ENCODE peak calls at places on chromosomes 16 and 17, in eight cellular contexts. V is Calu3, G is coronary artery, L is AG09309, M is transverse colon, T is omental fat pad, I is esophagus muscularis mucosa, E is stomach. K is an unnamed sample.

GRCh38 chr17:19445105-19445504 is 34.1 kb downstream of the RNF112 start:
- DNase-seq in G (no peak), M (no peak), T (no peak), L (no peak), E (no peak), I (no peak), V (no peak), K (no peak)

GRCh38 chr17:29219378-29220047 is 27.1 kb upstream of the CRYBA1 start:
- DNase-seq in L (peak), V (peak), T (peak), M (peak), E (peak), I (no peak), G (peak), K (peak)

GRCh38 chr16:11964761-11965539 is at the start of gene TNFRSF17:
- DNase-seq in G (no peak), T (no peak), M (peak), L (no peak), V (no peak), I (no peak), E (no peak), K (no peak)

GRCh38 chr16:58345574-58346354 is 46.5 kb upstream of the GINS3 start:
- DNase-seq in T (no peak), L (no peak), G (no peak), I (no peak), E (no peak), M (no peak), V (no peak), K (no peak)

GRCh38 chr16:12059216-12059769 is 82.8 kb downstream of the SNX29 start:
- DNase-seq in M (no peak), E (no peak), V (no peak), G (no peak), T (no peak), L (no peak), I (no peak), K (no peak)

GRCh38 chr17:15884731-15885130 is 60.2 kb upstream of the ADORA2B start:
- DNase-seq in L (no peak), M (no peak), V (no peak), G (no peak), I (no peak), T (no peak), E (no peak), K (no peak)

GRCh38 chr16:15521758-15522509 is 87.5 kb downstream of the BMERB1 start:
- DNase-seq in E (no peak), V (no peak), G (no peak), T (no peak), L (no peak), I (no peak), M (no peak), K (no peak)

GRCh38 chr16:26365555-26365954 is 673.8 kb downstream of the HS3ST4 start:
- DNase-seq in M (no peak), I (no peak), V (no peak), T (no peak), G (no peak), L (no peak), E (no peak), K (no peak)

GRCh38 chr17:17745476-17746455 is 64.5 kb downstream of the RAI1 start:
- DNase-seq in L (no peak), V (no peak), E (no peak), T (no peak), G (no peak), M (no peak), I (no peak), K (no peak)

GRCh38 chr17:77312786-77313599 is 172.2 kb downstream of the SEC14L1 start:
- DNase-seq in T (no peak), L (no peak), M (peak), E (peak), V (no peak), I (no peak), G (peak), K (peak)

GRCh38 chr16:28186752-28187151 is 25.0 kb downstream of the XPO6 start:
- DNase-seq in L (no peak), V (no peak), T (no peak), G (no peak), E (no peak), I (no peak), M (no peak), K (no peak)

GRCh38 chr16:88803264-88803987 is at the start of gene CDT1:
- DNase-seq in I (no peak), L (no peak), V (peak), T (no peak), M (peak), E (peak), G (no peak), K (peak)

GRCh38 chr17:7041607-7042506 is 2.0 kb downstream of the SLC16A11 start:
- DNase-seq in M (no peak), G (no peak), I (no peak), E (no peak), V (no peak), T (no peak), L (no peak), K (no peak)

GRCh38 chr16:21203155-21203797 is 8.1 kb downstream of the ZP2 start:
- DNase-seq in M (no peak), G (no peak), E (no peak), L (no peak), I (no peak), V (no peak), T (no peak), K (no peak)

GRCh38 chr16:17318200-17318599 is 152.6 kb downstream of the XYLT1 start:
- DNase-seq in G (no peak), T (no peak), L (no peak), E (no peak), V (no peak), I (no peak), M (no peak), K (no peak)

GRCh38 chr16:67731071-67731810 is 12.1 kb upstream of the GFOD2 start:
- DNase-seq in V (no peak), T (no peak), E (no peak), L (no peak), M (no peak), I (no peak), G (no peak), K (no peak)

GRCh38 chr17:76273435-76273921 is 8.3 kb downstream of the UBALD2 start:
- DNase-seq in E (no peak), V (no peak), I (no peak), M (no peak), G (no peak), L (no peak), T (no peak), K (no peak)

DNA sequence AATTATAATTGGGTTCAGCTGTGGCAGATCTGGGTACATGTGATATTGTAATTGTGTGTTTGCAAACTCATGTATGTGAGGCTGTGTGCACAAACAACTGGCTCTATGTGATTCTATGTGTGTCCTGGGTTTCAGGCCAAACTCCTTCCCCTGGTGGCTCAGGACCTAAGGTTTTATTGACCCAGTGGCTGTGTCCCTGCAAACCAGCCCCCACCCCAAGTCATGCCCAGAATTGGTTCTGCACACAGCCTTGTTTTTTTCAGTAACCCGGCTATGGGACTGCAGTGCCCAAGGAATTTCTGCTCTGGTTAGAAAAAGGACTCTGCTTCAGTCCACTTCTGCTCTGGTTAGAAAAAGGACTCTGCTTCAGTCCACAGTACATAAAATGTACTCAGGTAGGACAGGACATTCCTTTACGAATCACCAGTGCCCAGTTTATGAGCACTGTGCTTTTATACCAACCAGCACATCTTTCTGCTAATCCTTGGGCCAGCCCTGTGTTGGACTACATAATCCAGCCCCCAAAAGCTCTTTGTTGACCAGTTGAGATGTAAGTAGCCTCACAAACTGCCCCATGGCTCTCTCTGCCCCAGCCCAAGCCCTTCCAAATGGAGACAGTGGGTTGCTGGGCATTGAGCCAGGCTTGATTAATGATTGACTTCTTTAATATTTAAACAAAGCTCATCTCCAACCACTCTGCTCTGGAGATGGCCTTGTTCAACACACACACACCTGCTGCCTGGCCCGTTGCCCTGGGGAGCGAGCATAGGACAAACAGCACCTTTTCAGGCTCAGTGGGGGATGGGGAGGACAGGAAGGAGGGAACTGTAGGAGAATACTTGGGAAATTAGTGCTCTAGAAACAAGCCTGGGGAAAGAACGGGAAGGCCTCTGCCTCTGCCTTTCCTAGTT is 2.9 kb upstream of the KCNH6 start:
- DNase-seq in M (peak), G (no peak), E (no peak), I (no peak), T (no peak), L (no peak), V (no peak), K (no peak)
- TF ChIP-seq CTCF in M (no peak), G (no peak), E (no peak), I (no peak), T (no peak), L (no peak), V (no peak), K (no peak)

DNA sequence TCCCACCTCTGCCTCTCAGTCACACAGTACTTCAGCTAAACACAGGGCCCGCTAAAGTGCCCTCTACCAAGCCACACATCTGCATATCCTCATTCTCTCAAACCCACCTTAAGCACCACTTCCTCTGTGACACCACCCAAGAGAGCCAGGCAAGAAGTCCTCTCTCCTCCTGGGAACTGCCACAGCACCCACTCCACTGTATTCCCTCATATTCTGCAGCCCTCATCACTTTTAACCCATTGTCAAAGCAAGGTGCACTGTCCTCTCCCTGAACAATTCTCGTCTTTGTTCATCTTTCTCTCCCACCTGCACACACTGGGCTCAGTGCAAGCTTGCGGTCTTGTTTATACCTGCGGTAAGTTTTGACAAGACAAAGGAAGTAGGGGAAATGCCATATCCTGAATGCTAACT is 13.6 kb downstream of the CHD9 start:
- DNase-seq in G (no peak), M (peak), I (no peak), V (no peak), E (no peak), L (no peak), T (no peak), K (no peak)
- TF ChIP-seq CTCF in G (no peak), M (no peak), I (no peak), V (no peak), E (no peak), L (no peak), T (no peak), K (no peak)

DNA sequence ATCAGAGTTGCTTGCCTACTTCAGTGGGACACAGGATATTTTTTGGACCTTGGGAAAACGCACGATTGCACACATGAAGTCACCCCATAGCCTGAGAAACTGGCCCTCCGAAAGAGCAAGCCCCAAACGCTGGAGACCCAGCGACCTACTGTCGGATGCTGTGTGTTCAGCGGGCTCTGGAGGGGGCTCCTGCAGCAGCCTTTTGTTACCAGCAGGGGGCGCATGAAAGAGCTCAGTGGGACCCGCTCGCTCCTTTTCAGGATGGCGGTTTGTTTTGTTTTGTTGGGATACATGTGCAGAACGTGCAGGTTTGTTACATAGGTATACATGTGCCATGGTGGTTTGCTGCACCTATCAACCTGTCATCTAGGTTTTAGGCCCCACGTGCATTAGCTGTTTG is 28.4 kb downstream of the MYH3 start:
- DNase-seq in E (no peak), V (no peak), I (no peak), L (no peak), G (no peak), T (no peak), M (no peak), K (no peak)
- TF ChIP-seq CTCF in E (no peak), V (no peak), I (no peak), L (peak), G (no peak), T (no peak), M (no peak), K (peak)

GRCh38 chr17:34894971-34895370 is 66.3 kb downstream of the CCT6B start:
- DNase-seq in E (no peak), V (no peak), G (no peak), L (no peak), M (no peak), I (no peak), T (no peak), K (no peak)

GRCh38 chr17:34895388-34895787 is 65.9 kb downstream of the CCT6B start:
- DNase-seq in L (no peak), M (no peak), G (no peak), V (no peak), E (no peak), I (no peak), T (no peak), K (no peak)

DNA sequence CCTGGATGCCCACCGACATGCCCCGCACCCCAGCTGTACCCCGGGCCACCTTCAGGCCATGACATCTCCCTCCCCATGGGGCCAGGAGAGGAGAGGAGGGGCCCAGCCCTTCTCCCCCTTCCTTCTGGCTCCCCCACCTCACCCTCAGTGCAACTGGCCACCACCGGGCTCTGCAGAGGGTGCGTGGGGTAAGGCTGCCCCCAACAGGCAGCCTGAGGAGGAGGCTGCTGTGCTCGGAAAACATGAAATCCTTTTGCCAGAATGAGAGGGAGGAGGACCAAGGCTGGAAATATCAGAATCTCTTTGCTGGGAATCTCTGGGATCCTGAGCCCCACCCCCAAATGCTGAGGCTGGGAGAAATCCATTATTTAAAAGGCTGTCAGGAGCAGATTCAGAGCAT is 68.4 kb downstream of the CCT6B start:
- DNase-seq in V (peak), L (no peak), T (no peak), I (no peak), M (no peak), G (no peak), E (no peak), K (no peak)
- TF ChIP-seq CTCF in V (peak), L (peak), T (no peak), I (no peak), M (no peak), G (no peak), E (no peak), K (peak)

DNA sequence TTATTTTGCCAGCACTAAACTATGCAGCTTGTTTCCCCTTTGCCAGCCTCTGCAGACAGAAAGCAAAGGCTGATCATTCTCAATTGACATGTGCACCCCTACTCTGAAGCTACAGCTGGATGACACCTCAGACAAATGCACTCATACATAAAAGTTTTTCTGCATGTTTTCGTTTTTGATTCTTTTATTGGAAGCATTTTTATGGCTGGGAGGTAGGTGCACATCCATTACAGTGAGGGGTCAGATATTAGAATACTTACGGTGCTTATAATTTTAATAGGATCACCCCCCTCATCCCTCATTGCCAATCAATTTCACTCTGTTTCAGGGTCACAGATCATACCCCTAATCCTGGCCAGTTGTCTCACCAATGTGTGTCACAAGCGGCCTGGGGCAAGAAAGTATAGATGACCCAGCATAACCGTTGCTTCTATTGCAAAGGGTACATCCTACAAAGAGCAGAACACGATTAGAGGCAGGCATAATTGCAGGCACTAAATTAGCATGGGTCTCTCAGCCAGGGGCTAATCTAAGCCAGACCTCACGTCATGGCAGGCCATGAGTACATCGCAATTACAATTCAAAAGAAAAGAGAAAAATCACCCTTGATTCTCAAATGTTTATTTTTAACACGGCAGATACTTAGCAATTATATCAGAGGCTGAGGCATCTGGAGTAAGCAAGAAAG is 89.5 kb upstream of the SOX9 start:
- DNase-seq in E (no peak), G (no peak), T (no peak), I (no peak), V (no peak), L (no peak), M (no peak), K (no peak)
- TF ChIP-seq CTCF in E (no peak), G (no peak), T (no peak), I (no peak), V (no peak), L (no peak), M (no peak), K (no peak)

GRCh38 chr16:72174726-72175125 is 2.8 kb upstream of the PMFBP1 start:
- DNase-seq in E (no peak), V (no peak), I (no peak), L (no peak), M (no peak), G (no peak), T (no peak), K (no peak)
- TF ChIP-seq CTCF in E (no peak), V (no peak), I (no peak), L (no peak), M (no peak), G (no peak), T (no peak), K (no peak)

GRCh38 chr17:79927136-79927661 is 88.0 kb upstream of the CBX4 start:
- DNase-seq in M (no peak), G (no peak), I (no peak), E (no peak), V (no peak), L (no peak), T (no peak), K (no peak)

GRCh38 chr17:79928502-79929256 is 89.4 kb upstream of the CBX4 start:
- DNase-seq in L (no peak), I (no peak), V (no peak), E (no peak), M (no peak), T (no peak), G (no peak), K (no peak)

GRCh38 chr17:79926308-79927135 is 87.3 kb upstream of the CBX4 start:
- DNase-seq in I (no peak), L (no peak), V (no peak), E (no peak), G (no peak), T (no peak), M (no peak), K (peak)

GRCh38 chr17:79929257-79930076 is 90.2 kb upstream of the CBX4 start:
- DNase-seq in V (no peak), M (no peak), E (no peak), G (no peak), L (no peak), T (no peak), I (no peak), K (no peak)

GRCh38 chr17:79927688-79928501 is 88.7 kb upstream of the CBX4 start:
- DNase-seq in M (no peak), T (no peak), I (no peak), V (no peak), G (no peak), E (no peak), L (no peak), K (no peak)
- TF ChIP-seq CTCF in M (no peak), T (no peak), I (no peak), V (no peak), G (no peak), E (no peak), L (no peak), K (no peak)

GRCh38 chr17:47324224-47325020 is 667 bp downstream of the EFCAB13 start:
- DNase-seq in T (peak), L (no peak), M (peak), I (peak), E (peak), V (peak), G (peak), K (peak)

GRCh38 chr17:47318197-47318918 is 5.4 kb upstream of the EFCAB13 start:
- DNase-seq in M (no peak), V (no peak), I (no peak), G (no peak), E (no peak), L (no peak), T (no peak), K (no peak)

GRCh38 chr17:47320879-47321502 is 2.8 kb upstream of the EFCAB13 start:
- DNase-seq in V (no peak), M (no peak), L (no peak), E (no peak), G (no peak), I (no peak), T (no peak), K (no peak)

GRCh38 chr17:47325176-47325575 is 1.4 kb downstream of the EFCAB13 start:
- DNase-seq in V (no peak), G (no peak), L (no peak), T (no peak), I (no peak), E (no peak), M (no peak), K (no peak)

DNA sequence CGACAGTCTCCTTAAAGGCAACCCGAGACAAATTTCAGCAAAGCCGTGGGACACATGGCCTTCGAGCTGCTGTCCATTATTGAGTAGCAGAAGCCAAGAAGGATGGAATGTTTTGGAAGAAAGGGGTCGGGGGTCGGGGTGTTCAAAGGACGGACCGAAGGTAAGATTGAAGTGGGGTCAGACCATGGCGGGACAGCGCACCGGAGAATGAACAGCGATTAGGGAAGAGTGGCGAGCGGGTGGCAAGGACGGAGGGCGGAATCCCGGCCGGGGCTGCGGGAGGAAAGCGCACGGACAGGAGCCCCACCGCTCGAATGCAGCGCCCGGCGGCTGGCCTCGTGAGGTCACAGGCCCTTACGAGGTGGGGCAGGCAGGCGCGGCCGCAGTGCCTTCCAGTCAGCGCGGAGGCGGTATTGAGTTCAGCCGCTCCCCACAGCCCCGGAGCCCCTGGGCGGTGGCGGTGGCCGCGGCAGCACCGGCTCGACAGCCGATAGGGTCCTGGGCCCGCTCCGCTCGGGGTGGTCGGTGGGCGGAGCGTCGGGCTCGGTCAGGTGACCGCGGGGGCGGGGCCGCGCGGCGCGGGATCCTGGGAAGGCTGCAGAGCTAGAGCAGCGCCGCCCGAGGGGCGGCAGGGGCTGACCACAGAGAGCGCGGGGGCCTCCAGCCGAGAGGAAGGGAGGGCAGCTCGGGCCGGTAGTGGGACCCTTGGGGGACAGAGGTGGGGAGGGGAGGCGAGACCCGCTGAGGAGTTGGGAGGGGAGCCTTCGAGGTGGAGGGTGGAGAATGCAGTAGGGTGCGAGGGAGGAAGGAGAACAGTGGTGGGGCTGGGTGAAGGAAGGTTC is at the start of gene EFCAB13:
- DNase-seq in E (peak), G (peak), M (peak), L (no peak), V (peak), T (peak), I (peak), K (peak)
- TF ChIP-seq CTCF in E (no peak), G (no peak), M (peak), L (peak), V (no peak), T (no peak), I (peak), K (peak)

GRCh38 chr17:74871329-74872076 is 1.3 kb downstream of the FDXR start:
- DNase-seq in I (no peak), M (no peak), V (no peak), T (no peak), G (no peak), L (no peak), E (no peak), K (no peak)
- TF ChIP-seq CTCF in I (no peak), M (no peak), V (no peak), T (no peak), G (no peak), L (no peak), E (no peak), K (no peak)

K was measured in Caco-2.